ENCODE peak calls at places on chromosomes 16 and 17, in seven cellular contexts. R, I, P, K, B, D and S are unnamed samples.

GRCh38 chr16:69217433-69217832 is 30.5 kb downstream of the SNTB2 start:
- DNase-seq in P (peak; percentile 14), B (no peak), K (no peak), I (no peak), R (no peak), D (peak; percentile 73), S (no peak)

GRCh38 chr17:81409190-81409935 is 14.1 kb downstream of the BAHCC1 start:
- DNase-seq in P (no peak), K (no peak), R (peak; percentile 91), I (no peak), D (no peak), B (no peak), S (no peak)

GRCh38 chr17:7217113-7217987 is 2.3 kb downstream of the DLG4 start:
- DNase-seq in I (no peak), D (peak; percentile 45), K (peak; percentile 53), P (peak; percentile 63), B (peak; percentile 52), R (peak; percentile 56), S (peak; percentile 51)

GRCh38 chr17:18261146-18261515 is 669 bp downstream of the MIEF2 start:
- DNase-seq in B (peak; percentile 79), P (peak; percentile 93), D (peak; percentile 79), K (no peak), R (peak; percentile 98), I (no peak), S (peak; percentile 80)

GRCh38 chr17:6139447-6139832 is 69.3 kb downstream of the WSCD1 start:
- DNase-seq in D (no peak), R (no peak), B (no peak), I (no peak), P (no peak), K (no peak), S (no peak)

GRCh38 chr16:32116080-32116479 is 137.0 kb upstream of the TP53TG3D start:
- DNase-seq in B (peak; percentile 8), I (no peak), P (no peak), K (no peak), D (no peak), R (no peak), S (no peak)

GRCh38 chr16:75351183-75351582 is 82.1 kb downstream of the CFDP1 start:
- DNase-seq in K (no peak), P (no peak), R (no peak), D (peak; percentile 53), I (no peak), B (no peak), S (no peak)

GRCh38 chr17:33949100-33949499 is 306.0 kb upstream of the CCL2 start:
- DNase-seq in D (no peak), K (no peak), P (peak; percentile 46), I (no peak), R (peak; percentile 6), B (no peak), S (no peak)

GRCh38 chr16:78324649-78325274 is 225.3 kb downstream of the WWOX start:
- DNase-seq in P (no peak), R (no peak), B (no peak), K (no peak), D (no peak), I (no peak), S (no peak)

GRCh38 chr16:23570992-23571632 is 13.6 kb downstream of the UBFD1 start:
- DNase-seq in R (no peak), I (no peak), D (no peak), K (no peak), B (no peak), P (peak; percentile 18), S (no peak)

GRCh38 chr16:20385844-20386832 is 18.4 kb downstream of the PDILT start:
- DNase-seq in D (peak; percentile 66), I (no peak), K (peak; percentile 55), P (peak; percentile 87), R (peak; percentile 60), B (peak; percentile 62), S (peak; percentile 68)

GRCh38 chr17:78674595-78675315 is 97.6 kb upstream of the DNAH17 start:
- DNase-seq in D (no peak), P (peak; percentile 22), K (no peak), B (no peak), R (peak; percentile 23), I (no peak), S (no peak)

GRCh38 chr17:68314916-68315535 is 23.7 kb downstream of the ARSG start:
- DNase-seq in D (peak; percentile 27), R (no peak), B (no peak), P (peak; percentile 54), I (no peak), K (peak; percentile 68), S (no peak)

GRCh38 chr16:2465653-2466415 is 5.3 kb upstream of the NTN3 start:
- DNase-seq in R (no peak), P (no peak), K (no peak), I (no peak), D (peak; percentile 4), B (no peak), S (no peak)

GRCh38 chr17:4485676-4486646 is 12.7 kb upstream of the SPNS2 start:
- DNase-seq in K (no peak), I (no peak), B (no peak), R (no peak), P (no peak), D (no peak), S (peak; percentile 33)

GRCh38 chr17:50311112-50311460 is 34.8 kb upstream of the XYLT2 start:
- DNase-seq in R (no peak), B (no peak), P (no peak), K (no peak), I (no peak), D (no peak), S (no peak)
- H3K36me3 ChIP-seq in R (no peaks in the 10 kb centered on the region), B (no peaks in the 10 kb centered on the region), P (no peaks in the 10 kb centered on the region), K (no peaks in the 10 kb centered on the region), I (no peaks in the 10 kb centered on the region), D (no peaks in the 10 kb centered on the region), S (no peaks in the 10 kb centered on the region)

DNA sequence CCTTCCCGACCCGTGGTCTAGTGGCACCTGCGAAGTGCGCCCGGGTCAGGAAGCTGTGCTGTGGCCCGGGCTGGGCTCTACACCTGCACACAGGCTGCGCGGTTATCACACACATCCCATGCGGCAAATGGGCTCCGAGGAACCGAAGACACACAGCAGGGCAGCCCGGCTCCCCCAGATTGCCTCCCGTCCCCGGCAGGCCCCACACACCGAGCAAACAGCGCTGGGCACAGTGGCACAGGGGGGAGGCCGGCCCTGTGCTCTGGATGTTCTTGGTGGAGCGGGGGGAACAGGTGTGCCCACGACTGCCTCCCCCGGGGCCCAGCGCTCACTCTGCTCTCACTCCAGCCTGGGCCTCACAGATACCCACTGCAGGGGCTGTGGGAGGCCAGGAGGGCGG is 28.9 kb upstream of the PABPN1L start:
- DNase-seq in R (no peak), K (no peak), B (no peak), D (no peak), P (no peak), I (no peak), S (no peak)
- H3K4me1 ChIP-seq in R (no peaks in the 10 kb centered on the region), K (no peaks in the 10 kb centered on the region), B (no peaks in the 10 kb centered on the region), D (no peaks in the 10 kb centered on the region), P (no peaks in the 10 kb centered on the region), I (no peaks in the 10 kb centered on the region), S (no peaks in the 10 kb centered on the region)

DNA sequence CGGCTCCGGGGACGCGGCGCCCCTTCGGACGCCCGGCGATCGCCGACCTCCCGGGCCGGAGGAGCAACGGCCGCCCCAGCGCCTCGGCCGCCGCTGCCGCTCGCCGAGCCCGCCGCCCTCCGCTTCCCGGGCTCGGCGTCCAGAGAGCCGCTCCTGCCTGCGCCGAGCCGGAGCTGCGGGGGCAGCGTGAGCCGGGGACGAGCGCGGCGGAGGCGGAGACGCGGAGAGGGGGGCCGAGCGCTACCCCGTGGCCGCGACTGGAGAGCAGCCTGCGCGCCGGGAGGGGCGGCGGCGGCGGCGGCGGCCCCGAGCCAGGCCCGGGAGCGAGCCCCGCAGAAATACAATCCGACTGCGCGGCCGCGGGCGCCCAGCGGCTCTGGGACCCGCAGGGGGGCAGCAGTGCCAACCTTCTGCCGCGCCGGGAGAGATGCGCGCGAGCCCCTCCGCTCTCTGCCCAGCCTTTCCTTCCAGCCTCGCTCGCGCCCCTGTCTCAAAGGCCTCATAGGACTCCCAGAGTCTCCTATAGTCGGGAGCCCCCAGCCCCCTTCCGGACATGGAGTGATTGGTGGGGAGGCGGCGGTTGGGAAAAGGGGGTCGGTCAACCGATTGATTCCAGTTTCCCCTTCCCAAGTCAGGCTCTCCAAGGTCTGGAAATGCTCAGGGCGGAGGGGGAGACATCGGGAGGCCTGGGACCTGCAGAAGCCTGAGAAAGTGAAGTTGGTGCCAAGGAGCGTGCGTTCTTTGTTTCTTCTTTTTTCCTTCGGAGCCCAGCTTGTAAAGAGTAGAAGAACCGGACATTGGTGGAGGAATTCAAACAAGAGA is 1.0 kb upstream of the SDK2 start:
- DNase-seq in R (peak; percentile 56), B (peak; percentile 54), I (no peak), P (no peak), D (no peak), K (no peak), S (peak; percentile 70)
- H3K4me3 ChIP-seq in R (peak overlapping the region; percentile 46), B (no peak overlapping the region), I (no peak overlapping the region), P (no peak overlapping the region), D (no peak overlapping the region), K (peak overlapping the region; percentile 48), S (no peak overlapping the region)

GRCh38 chr16:53290520-53290919 is 143.8 kb upstream of the RBL2 start:
- DNase-seq in P (no peak), R (no peak), B (no peak), D (no peak), I (no peak), K (no peak), S (no peak)
- H3K36me3 ChIP-seq in P (peaks cover 50% of the 10 kb centered on the region), R (peaks cover 72% of the 10 kb centered on the region), B (peaks cover 100% of the 10 kb centered on the region), D (peaks cover 15% of the 10 kb centered on the region), I (peaks cover 28% of the 10 kb centered on the region), K (peaks cover 99% of the 10 kb centered on the region), S (peaks cover 5% of the 10 kb centered on the region)

GRCh38 chr17:77446959-77447634 is 306.3 kb downstream of the SEC14L1 start:
- DNase-seq in D (no peak), R (no peak), K (no peak), B (no peak), P (no peak), I (no peak), S (no peak)
- H3K4me1 ChIP-seq in D (peaks cover 19% of the 10 kb centered on the region), R (peaks cover 53% of the 10 kb centered on the region), K (peaks cover 89% of the 10 kb centered on the region), B (peaks cover 67% of the 10 kb centered on the region), P (peaks cover 58% of the 10 kb centered on the region), I (peaks cover 81% of the 10 kb centered on the region), S (peaks cover 56% of the 10 kb centered on the region)

GRCh38 chr17:75513667-75514052 is 1.7 kb downstream of the CASKIN2 start:
- DNase-seq in B (peak; percentile 15), R (no peak), P (no peak), I (no peak), K (no peak), D (no peak), S (no peak)

GRCh38 chr17:75511610-75512575 is 3.4 kb downstream of the CASKIN2 start:
- DNase-seq in D (no peak), R (peak; percentile 78), K (no peak), I (no peak), B (peak; percentile 71), P (peak; percentile 58), S (peak; percentile 51)

GRCh38 chr17:75514299-75515228 is 773 bp downstream of the CASKIN2 start:
- DNase-seq in R (peak; percentile 69), P (peak; percentile 64), K (no peak), B (peak; percentile 42), D (peak; percentile 90), I (no peak), S (peak; percentile 36)

GRCh38 chr17:75511270-75511609 is 4.1 kb downstream of the CASKIN2 start:
- DNase-seq in I (no peak), R (no peak), K (no peak), B (no peak), P (no peak), D (no peak), S (no peak)

GRCh38 chr17:75512946-75513666 is 2.2 kb downstream of the CASKIN2 start:
- DNase-seq in K (no peak), D (no peak), R (no peak), B (no peak), I (no peak), P (no peak), S (no peak)
- H3K4me3 ChIP-seq in K (peak overlapping the region; percentile 82), D (peak overlapping the region; percentile 78), R (peak overlapping the region; percentile 98), B (peak overlapping the region; percentile 91), I (no peak overlapping the region), P (no peak overlapping the region), S (no peak overlapping the region)